ENCODE peak calls at places on chromosomes 12 and 14, in seven cellular contexts. D is pancreas, G is HepG2, T is psoas muscle, Z is left ventricle myocardium inferior, S is mesendoderm, V is dorsolateral prefrontal cortex. N is an unnamed sample.
A peak's percentile ranks its signal among the peaks of the same experiment; 100 is the strongest.

GRCh38 chr12:80847575-80847974 is 90.2 kb downstream of the LIN7A start:
- DNase-seq in D (no peak), G (no peak), T (no peak), Z (no peak), S (peak; percentile 22), V (no peak), N (no peak)

GRCh38 chr14:77184396-77185092 is 2.9 kb downstream of the TMEM63C start:
- DNase-seq in D (no peak), G (no peak), T (no peak), Z (no peak), S (no peak), V (no peak), N (no peak)

GRCh38 chr12:132326646-132327045 is 2.7 kb downstream of the GALNT9 start:
- DNase-seq in D (no peak), G (no peak), T (no peak), Z (no peak), S (no peak), V (no peak), N (no peak)

GRCh38 chr12:55619352-55620138 is 17.1 kb upstream of the OR10P1 start:
- DNase-seq in D (peak; percentile 35), G (peak; percentile 92), T (no peak), Z (no peak), S (peak; percentile 97), V (no peak), N (peak; percentile 94)

GRCh38 chr14:63899953-63900352 is 47.1 kb downstream of the SYNE2 start:
- DNase-seq in D (no peak), G (no peak), T (no peak), Z (no peak), S (no peak), V (no peak), N (no peak)

GRCh38 chr12:100243137-100243536 is 23.7 kb downstream of the DEPDC4 start:
- DNase-seq in D (no peak), G (no peak), T (no peak), Z (no peak), S (no peak), V (no peak), N (no peak)

GRCh38 chr14:59919582-59920377 is at the start of gene LRRC9:
- DNase-seq in D (peak; percentile 54), G (peak; percentile 93), T (peak; percentile 9), Z (peak; percentile 12), S (peak; percentile 99), V (peak; percentile 70), N (no peak)

GRCh38 chr12:6563448-6564050 is 4.5 kb downstream of the NOP2 start:
- DNase-seq in D (no peak), G (peak; percentile 54), T (peak; percentile 58), Z (no peak), S (peak; percentile 73), V (no peak), N (no peak)

GRCh38 chr14:91997492-91997891 is 42.4 kb downstream of the TRIP11 start:
- DNase-seq in D (no peak), G (no peak), T (no peak), Z (no peak), S (no peak), V (no peak), N (peak; percentile 14)

GRCh38 chr14:24900281-24900868 is 149.6 kb downstream of the STXBP6 start:
- DNase-seq in D (no peak), G (no peak), T (no peak), Z (no peak), S (no peak), V (no peak), N (no peak)

GRCh38 chr12:30437044-30437443 is 258.6 kb downstream of the IPO8 start:
- DNase-seq in D (no peak), G (no peak), T (no peak), Z (no peak), S (no peak), V (no peak), N (no peak)

GRCh38 chr12:28708918-28709371 is 440.1 kb upstream of the FAR2 start:
- DNase-seq in D (no peak), G (no peak), T (no peak), Z (no peak), S (no peak), V (no peak), N (peak; percentile 59)

GRCh38 chr12:106152334-106152733 is 13.6 kb upstream of the NUAK1 start:
- DNase-seq in D (no peak), G (no peak), T (no peak), Z (no peak), S (no peak), V (no peak), N (no peak)

GRCh38 chr12:124188561-124189405 is 106.1 kb upstream of the RFLNA start:
- DNase-seq in D (no peak), G (peak; percentile 30), T (no peak), Z (no peak), S (peak; percentile 78), V (no peak), N (no peak)

GRCh38 chr14:86787782-86788181 is 1205.2 kb downstream of the GALC start:
- DNase-seq in D (no peak), G (no peak), T (no peak), Z (no peak), S (peak; percentile 9), V (no peak), N (no peak)

DNA sequence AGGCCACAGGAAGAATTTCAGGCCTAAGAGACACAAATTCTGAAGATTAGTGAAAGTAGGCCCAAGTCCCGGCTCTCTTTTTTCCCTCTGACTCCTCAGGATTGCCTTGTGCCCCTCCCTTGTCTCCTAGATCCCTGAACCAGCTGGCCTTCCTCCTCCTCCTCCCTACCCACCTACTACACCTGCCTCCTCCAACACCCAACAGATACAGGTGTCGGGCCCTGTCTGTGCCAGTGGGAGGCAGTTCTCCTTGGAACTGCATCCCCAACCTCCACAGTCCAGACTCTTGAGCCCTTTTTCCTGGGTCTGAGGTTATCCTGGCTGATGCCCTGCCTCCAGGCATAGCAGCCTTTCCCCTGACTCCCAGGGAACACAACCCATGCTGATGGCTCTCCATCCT is 1.8 kb downstream of the PPP1R1A start:
- DNase-seq in D (no peak), G (no peak), T (no peak), Z (no peak), S (no peak), V (no peak), N (no peak)
- H3K27me3 ChIP-seq in D (no peaks in the 10 kb centered on the region), G (peaks cover 4% of the 10 kb centered on the region), T (no peaks in the 10 kb centered on the region), Z (peaks cover 64% of the 10 kb centered on the region), S (peaks cover 2% of the 10 kb centered on the region), V (no peaks in the 10 kb centered on the region), N (peaks cover 42% of the 10 kb centered on the region)

DNA sequence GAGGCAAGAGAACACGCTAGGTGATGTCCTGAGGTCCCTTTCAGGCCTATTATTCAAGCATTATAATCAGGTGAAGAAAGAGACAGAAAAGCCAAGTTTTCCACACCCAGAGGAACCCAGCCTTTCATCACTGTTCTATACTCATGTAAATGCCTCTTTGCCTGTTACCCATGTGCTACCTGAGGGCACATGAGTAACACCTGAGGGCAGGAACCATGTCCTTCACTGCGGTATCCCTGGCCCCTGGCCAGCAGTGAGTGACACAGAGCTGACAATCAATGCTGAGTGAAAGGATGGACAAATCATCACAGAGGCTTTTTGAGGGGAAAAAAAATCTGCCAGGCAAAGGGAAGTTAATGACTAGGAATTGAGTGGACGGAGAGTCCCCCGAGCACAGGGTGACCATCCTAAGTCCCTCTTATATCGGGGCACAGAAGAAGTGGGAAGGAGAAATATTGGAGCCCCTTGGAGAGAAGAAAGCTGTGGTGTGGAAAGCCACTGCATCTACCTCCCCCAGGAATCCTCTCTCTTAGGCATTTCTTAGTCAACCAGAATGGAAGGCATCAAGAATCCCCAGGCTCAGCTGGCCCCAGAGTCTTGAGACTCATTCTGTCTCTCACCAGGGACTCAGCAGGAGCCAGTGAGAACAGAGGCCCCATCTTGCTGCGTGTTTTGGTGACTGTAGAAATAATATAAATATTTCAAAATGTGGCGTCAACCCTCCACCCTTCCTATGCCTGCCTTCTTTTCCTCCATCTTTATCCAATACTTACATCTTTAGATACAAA is 212.9 kb downstream of the DPF3 start:
- DNase-seq in D (no peak), G (no peak), T (no peak), Z (no peak), S (no peak), V (no peak), N (no peak)
- H3K27me3 ChIP-seq in D (no peaks in the 10 kb centered on the region), G (no peaks in the 10 kb centered on the region), T (no peaks in the 10 kb centered on the region), Z (no peaks in the 10 kb centered on the region), S (no peaks in the 10 kb centered on the region), V (no peaks in the 10 kb centered on the region), N (no peaks in the 10 kb centered on the region)

GRCh38 chr14:103825103-103825502 is 22.3 kb downstream of the PPP1R13B start:
- DNase-seq in D (peak; percentile 17), G (peak; percentile 24), T (no peak), Z (no peak), S (no peak), V (no peak), N (no peak)
- H3K27me3 ChIP-seq in D (no peaks in the 10 kb centered on the region), G (no peaks in the 10 kb centered on the region), T (no peaks in the 10 kb centered on the region), Z (no peaks in the 10 kb centered on the region), S (no peaks in the 10 kb centered on the region), V (no peaks in the 10 kb centered on the region), N (no peaks in the 10 kb centered on the region)

DNA sequence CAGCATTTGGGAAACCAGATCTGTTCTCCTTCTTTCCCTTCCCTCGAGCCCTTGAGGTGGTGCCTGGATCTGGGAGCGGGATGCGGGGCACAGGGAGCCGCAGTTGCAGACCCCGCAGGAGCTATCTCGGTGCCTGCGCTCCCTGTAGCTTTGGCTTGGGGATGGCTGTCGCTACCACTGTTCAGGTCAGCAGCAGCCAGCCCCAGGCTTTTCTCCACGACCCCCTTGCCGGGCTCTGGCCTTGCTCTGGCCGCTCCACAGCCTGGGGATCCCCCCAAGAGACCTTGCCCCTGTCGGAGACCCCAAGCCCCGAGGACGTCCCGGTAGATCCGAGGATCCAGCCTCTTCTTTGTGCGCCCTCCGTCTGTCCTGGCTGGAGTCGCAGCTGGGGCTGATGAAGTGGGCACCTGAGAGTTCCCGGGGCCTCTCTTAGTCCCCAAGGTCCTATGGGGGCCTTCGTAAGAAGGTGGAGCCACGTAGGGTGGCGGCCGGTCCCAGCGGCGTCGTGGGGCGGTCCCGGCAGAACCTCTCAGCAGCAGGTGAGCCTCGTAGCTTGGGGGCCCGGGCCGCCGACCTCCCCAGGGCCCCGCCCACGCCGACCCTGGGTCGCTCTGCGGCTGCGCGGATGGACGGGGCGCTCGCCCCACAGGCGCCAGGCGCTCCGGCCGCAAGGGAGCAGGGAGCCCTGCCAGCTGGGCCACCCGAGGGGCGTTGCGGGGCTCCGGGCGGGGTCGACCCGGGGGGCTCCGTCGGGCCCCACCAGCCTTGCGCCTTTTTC is 1.3 kb downstream of the DDN start:
- DNase-seq in D (no peak), G (no peak), T (peak; percentile 48), Z (no peak), S (no peak), V (no peak), N (no peak)
- H3K27me3 ChIP-seq in D (no peaks in the 10 kb centered on the region), G (peaks cover 10% of the 10 kb centered on the region), T (no peaks in the 10 kb centered on the region), Z (peaks cover 77% of the 10 kb centered on the region), S (peaks cover 16% of the 10 kb centered on the region), V (no peaks in the 10 kb centered on the region), N (peaks cover 6% of the 10 kb centered on the region)

GRCh38 chr12:75844049-75844448 is 187.5 kb downstream of the PHLDA1 start:
- DNase-seq in D (no peak), G (no peak), T (no peak), Z (no peak), S (no peak), V (no peak), N (no peak)

GRCh38 chr12:75844985-75845384 is 186.6 kb downstream of the PHLDA1 start:
- DNase-seq in D (no peak), G (no peak), T (no peak), Z (no peak), S (no peak), V (no peak), N (no peak)

GRCh38 chr12:75840994-75841355 is 190.6 kb downstream of the PHLDA1 start:
- DNase-seq in D (no peak), G (no peak), T (no peak), Z (no peak), S (no peak), V (no peak), N (no peak)

GRCh38 chr12:75838309-75838708 is 193.3 kb downstream of the PHLDA1 start:
- DNase-seq in D (no peak), G (no peak), T (no peak), Z (no peak), S (no peak), V (no peak), N (no peak)

GRCh38 chr12:75842119-75842518 is 189.5 kb downstream of the PHLDA1 start:
- DNase-seq in D (no peak), G (no peak), T (no peak), Z (no peak), S (no peak), V (no peak), N (no peak)
- H3K27me3 ChIP-seq in D (no peaks in the 10 kb centered on the region), G (no peaks in the 10 kb centered on the region), T (no peaks in the 10 kb centered on the region), Z (no peaks in the 10 kb centered on the region), S (no peaks in the 10 kb centered on the region), V (no peaks in the 10 kb centered on the region), N (no peaks in the 10 kb centered on the region)

N was measured in brain microvascular endothelial cell.